ENCODE peak calls at places on chromosomes 4 and X, in four cellular contexts. O is IMR-90, I is GM12878, H is K562. Z is an unnamed sample.

GRCh38 chr4:54005475-54005874 is 58.9 kb downstream of the CHIC2 start:
- DNase-seq in O (peak), I (no peak), H (no peak), Z (no peak)

GRCh38 chrX:133961046-133961445 is 24.3 kb downstream of the GPC3 start:
- DNase-seq in O (no peak), I (no peak), H (no peak), Z (no peak)

GRCh38 chrX:139834879-139835278 is 98.0 kb downstream of the ATP11C start:
- DNase-seq in O (no peak), I (no peak), H (no peak), Z (no peak)

GRCh38 chrX:14903891-14904290 is 30.7 kb downstream of the MOSPD2 start:
- DNase-seq in O (peak), I (no peak), H (no peak), Z (no peak)

GRCh38 chrX:9880237-9880636 is 86.9 kb upstream of the CLDN34 start:
- DNase-seq in O (no peak), I (no peak), H (no peak), Z (no peak)

GRCh38 chrX:109403927-109404326 is 78.0 kb downstream of the GUCY2F start:
- DNase-seq in O (no peak), I (no peak), H (no peak), Z (no peak)

GRCh38 chr4:80213117-80213815 is 16.0 kb downstream of the PRDM8 start:
- DNase-seq in O (peak), I (no peak), H (no peak), Z (no peak)

GRCh38 chr4:99979872-99980271 is 29.8 kb upstream of the H2AZ1 start:
- DNase-seq in O (peak), I (no peak), H (no peak), Z (no peak)

GRCh38 chr4:38359113-38359512 is 304.9 kb upstream of the KLF3 start:
- DNase-seq in O (no peak), I (no peak), H (no peak), Z (no peak)

GRCh38 chr4:138897818-138898226 is 117.8 kb upstream of the NOCT start:
- DNase-seq in O (peak), I (no peak), H (no peak), Z (no peak)

GRCh38 chrX:397575-397974 is 10.9 kb upstream of the PPP2R3B start:
- DNase-seq in O (peak), I (no peak), H (no peak), Z (no peak)

GRCh38 chr4:40264497-40264896 is 67.7 kb downstream of the RHOH start:
- DNase-seq in O (peak), I (no peak), H (no peak), Z (peak)

GRCh38 chr4:44848466-44848865 is 122.1 kb upstream of the GNPDA2 start:
- DNase-seq in O (no peak), I (no peak), H (no peak), Z (no peak)

GRCh38 chr4:138919094-138919936 is 96.3 kb upstream of the NOCT start:
- DNase-seq in O (peak), I (peak), H (peak), Z (peak)

GRCh38 chr4:18388029-18388428 is 366.5 kb upstream of the LCORL start:
- DNase-seq in O (no peak), I (no peak), H (no peak), Z (no peak)

GRCh38 chr4:1720163-1720983 is 750 bp downstream of the TMEM129 start:
- DNase-seq in O (peak), I (no peak), H (peak), Z (no peak)

GRCh38 chr4:20840648-20841190 is 140.5 kb downstream of the PACRGL start:
- DNase-seq in O (no peak), I (no peak), H (no peak), Z (no peak)

GRCh38 chr4:3521621-3522325 is 10.4 kb downstream of the LRPAP1 start:
- DNase-seq in O (no peak), I (no peak), H (no peak), Z (no peak)

GRCh38 chrX:50838820-50839600 is 25.0 kb upstream of the SHROOM4 start:
- DNase-seq in O (no peak), I (no peak), H (no peak), Z (no peak)

GRCh38 chr4:75848891-75849290 is 53.4 kb downstream of the PPEF2 start:
- DNase-seq in O (peak), I (no peak), H (no peak), Z (no peak)

GRCh38 chr4:125313989-125314602 is 659 bp upstream of the FAT4 start:
- DNase-seq in O (peak), I (no peak), H (no peak), Z (no peak)

GRCh38 chr4:81052119-81053068 is 21.9 kb downstream of the BMP3 start:
- DNase-seq in O (peak), I (peak), H (peak), Z (peak)

GRCh38 chr4:166121897-166122296 is 248.9 kb downstream of the TLL1 start:
- DNase-seq in O (no peak), I (no peak), H (no peak), Z (no peak)

GRCh38 chr4:184383497-184384055 is 90.8 kb downstream of the IRF2 start:
- DNase-seq in O (peak), I (no peak), H (no peak), Z (peak)

GRCh38 chr4:4430492-4431195 is 43.7 kb downstream of the NSG1 start:
- DNase-seq in O (peak), I (no peak), H (peak), Z (peak)

GRCh38 chrX:39152106-39152649 is 350.9 kb downstream of the MID1IP1 start:
- DNase-seq in O (no peak), I (no peak), H (peak), Z (peak)

GRCh38 chrX:118347131-118347530 is 1.2 kb downstream of the WDR44 start:
- DNase-seq in O (peak), I (no peak), H (peak), Z (no peak)

GRCh38 chrX:31524182-31524581 is 452.3 kb upstream of the FTHL17 start:
- DNase-seq in O (peak), I (no peak), H (no peak), Z (no peak)

GRCh38 chr4:151806511-151806927 is 45.7 kb upstream of the GATB start:
- DNase-seq in O (peak), I (no peak), H (no peak), Z (no peak)

GRCh38 chr4:81652069-81652478 is 180.4 kb upstream of the RASGEF1B start:
- DNase-seq in O (no peak), I (no peak), H (no peak), Z (no peak)

GRCh38 chr4:3320361-3321023 is 27.7 kb downstream of the RGS12 start:
- DNase-seq in O (no peak), I (no peak), H (no peak), Z (no peak)

GRCh38 chrX:154019061-154019621 is 561 bp downstream of the IRAK1 start:
- DNase-seq in O (no peak), I (no peak), H (peak), Z (no peak)

GRCh38 chr4:175971393-175972179 is 94.1 kb upstream of the WDR17 start:
- DNase-seq in O (no peak), I (no peak), H (no peak), Z (no peak)
- TF ChIP-seq ELK1 in O (no peak), I (no peak), H (no peak), Z (no peak)

GRCh38 chrX:120453985-120454384 is 15.1 kb downstream of the LAMP2 start:
- DNase-seq in O (no peak), I (no peak), H (no peak), Z (no peak)

GRCh38 chrX:120452131-120452530 is 17.0 kb downstream of the LAMP2 start:
- DNase-seq in O (peak), I (no peak), H (no peak), Z (peak)

GRCh38 chrX:120446503-120446902 is 22.6 kb downstream of the LAMP2 start:
- DNase-seq in O (peak), I (no peak), H (no peak), Z (no peak)

DNA sequence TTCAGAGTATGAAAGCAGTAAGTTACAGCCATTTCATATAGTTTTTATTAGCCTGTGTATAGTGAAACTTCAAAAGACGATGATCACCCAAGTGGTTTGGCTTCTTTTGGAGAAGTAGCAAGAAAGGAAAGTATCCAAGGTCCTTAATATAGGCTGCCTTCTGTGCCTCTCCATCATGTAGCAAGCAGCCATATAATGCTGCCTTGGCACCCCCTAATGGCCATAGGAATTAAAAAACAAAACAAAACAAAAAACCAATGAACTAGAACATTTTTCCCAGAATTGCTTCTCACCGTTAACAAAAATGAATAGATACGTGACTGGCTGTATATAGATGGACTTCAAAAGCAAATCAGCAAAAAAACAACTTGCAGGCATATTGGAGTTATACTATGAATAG is 18.9 kb downstream of the LAMP2 start:
- DNase-seq in O (no peak), I (no peak), H (no peak), Z (peak)
- TF ChIP-seq CTCF in O (peak), I (peak), H (peak), Z (peak)

GRCh38 chr4:55016131-55016530 is 109.3 kb downstream of the KDR start:
- DNase-seq in O (no peak), I (no peak), H (no peak), Z (no peak)
- TF ChIP-seq SMC3 in O (no peak), I (no peak), H (no peak), Z (no peak)

GRCh38 chr4:34250562-34250961 is 1993.8 kb downstream of the ARAP2 start:
- DNase-seq in O (peak), I (no peak), H (no peak), Z (no peak)
- TF ChIP-seq ELK1 in O (no peak), I (no peak), H (no peak), Z (no peak)

GRCh38 chrX:71622347-71623104 is 4.2 kb upstream of the CXCR3 start:
- DNase-seq in O (peak), I (peak), H (no peak), Z (peak)
- TF ChIP-seq CTCF in O (no peak), I (peak), H (peak), Z (no peak)

Z was measured in A549.